ENCODE peak calls at places on chromosomes 4 and X, in four cellular contexts. R, P, Z and M are unnamed samples.

GRCh38 chr4:133839326-133839725 is 362.3 kb downstream of the PABPC4L start:
- DNase-seq in Z (no peak), P (no peak), R (no peak), M (no peak)

GRCh38 chrX:102651968-102652744 is 873 bp downstream of the GPRASP1 start:
- DNase-seq in P (no peak), R (peak; percentile 33), Z (peak; percentile 54), M (no peak)

GRCh38 chrX:72105436-72105835 is 26.3 kb downstream of the RTL5 start:
- DNase-seq in P (no peak), Z (no peak), R (no peak), M (peak; percentile 78)

GRCh38 chrX:69163936-69164741 is 1.1 kb downstream of the PJA1 start:
- DNase-seq in P (peak; percentile 41), R (no peak), Z (peak; percentile 60), M (no peak)

GRCh38 chr4:185741795-185742194 is 70.2 kb downstream of the SORBS2 start:
- DNase-seq in Z (no peak), R (no peak), P (no peak), M (no peak)

GRCh38 chr4:158824425-158825274 is 55.8 kb downstream of the FNIP2 start:
- DNase-seq in P (no peak), Z (no peak), R (peak; percentile 69), M (no peak)

GRCh38 chr4:687048-687974 is 1.6 kb downstream of the SLC49A3 start:
- DNase-seq in P (no peak), Z (no peak), R (peak; percentile 87), M (no peak)

GRCh38 chrX:43618376-43619205 is 37.5 kb upstream of the MAOA start:
- DNase-seq in Z (no peak), R (no peak), P (no peak), M (no peak)

GRCh38 chr4:168129802-168130201 is 37.5 kb downstream of the ANXA10 start:
- DNase-seq in R (no peak), Z (no peak), P (no peak), M (no peak)

GRCh38 chrX:118807151-118808017 is 16.2 kb upstream of the ZCCHC12 start:
- DNase-seq in P (peak; percentile 39), R (peak; percentile 55), Z (peak; percentile 25), M (peak; percentile 51)